ENCODE peak calls at places on chromosomes 12 and 14, in six cellular contexts. R is brain microvascular endothelial cell, N is H9, V is gastrocnemius medialis, S is adrenal gland, W is mammary epithelial cell. Y is an unnamed sample.

GRCh38 chr14:72812292-72812851 is 81.5 kb downstream of the DPF3 start:
- DNase-seq in V (peak; percentile 93), R (no peak), S (no peak), W (peak; percentile 9), N (peak; percentile 61), Y (no peak)

GRCh38 chr12:19945559-19946485 is 422.5 kb upstream of the PDE3A start:
- DNase-seq in N (no peak), S (no peak), W (no peak), R (peak; percentile 45), V (no peak), Y (no peak)

GRCh38 chr12:15700595-15700994 is 88.6 kb downstream of the EPS8 start:
- DNase-seq in S (no peak), N (no peak), W (peak; percentile 83), R (peak; percentile 82), V (no peak), Y (peak; percentile 45)

GRCh38 chr14:54629635-54630360 is 62.9 kb downstream of the SAMD4A start:
- DNase-seq in S (no peak), W (no peak), V (no peak), N (no peak), R (no peak), Y (no peak)

GRCh38 chr12:129659927-129660326 is 243.9 kb downstream of the TMEM132D start:
- DNase-seq in R (peak; percentile 51), N (no peak), S (peak; percentile 53), V (no peak), W (no peak), Y (no peak)

GRCh38 chr14:71702799-71703198 is 229.4 kb upstream of the RGS6 start:
- DNase-seq in S (no peak), V (no peak), N (no peak), W (no peak), R (no peak), Y (no peak)

GRCh38 chr12:130847097-130847496 is 8.0 kb upstream of the STX2 start:
- DNase-seq in N (no peak), S (peak; percentile 50), R (peak; percentile 63), W (no peak), V (no peak), Y (no peak)

GRCh38 chr12:76201758-76202157 is 117.3 kb upstream of the NAP1L1 start:
- DNase-seq in S (no peak), N (no peak), V (no peak), R (peak; percentile 31), W (no peak), Y (no peak)

GRCh38 chr12:132445884-132446471 is 44.0 kb upstream of the FBRSL1 start:
- DNase-seq in V (no peak), S (peak; percentile 21), R (peak; percentile 60), N (peak; percentile 93), W (no peak), Y (peak; percentile 66)

GRCh38 chr12:109758406-109759075 is 44.9 kb downstream of the FAM222A start:
- DNase-seq in R (no peak), N (peak; percentile 36), W (no peak), S (no peak), V (no peak), Y (no peak)

GRCh38 chr12:116861331-116861730 is 19.9 kb downstream of the HRK start:
- DNase-seq in N (peak; percentile 60), W (no peak), S (peak; percentile 13), R (peak; percentile 74), V (no peak), Y (no peak)

GRCh38 chr12:111816065-111816615 is 25.9 kb upstream of the MAPKAPK5 start:
- DNase-seq in W (no peak), V (no peak), N (no peak), R (no peak), S (no peak), Y (no peak)

GRCh38 chr12:47754881-47755280 is 3.8 kb downstream of the RAPGEF3 start:
- DNase-seq in W (no peak), R (no peak), V (no peak), N (no peak), S (no peak), Y (no peak)

GRCh38 chr14:88166616-88167015 is 156.5 kb downstream of the KCNK10 start:
- DNase-seq in V (no peak), N (no peak), S (no peak), R (no peak), W (peak; percentile 59), Y (peak; percentile 53)

GRCh38 chr12:70002912-70003255 is 177.9 kb downstream of the MYRFL start:
- DNase-seq in N (no peak), S (no peak), R (no peak), V (no peak), W (no peak), Y (no peak)

GRCh38 chr12:56143870-56144269 is 8.5 kb upstream of the MYL6B start:
- DNase-seq in W (no peak), S (no peak), R (no peak), N (no peak), V (no peak), Y (no peak)

GRCh38 chr12:124006582-124007170 is 33.7 kb downstream of the ZNF664 start:
- DNase-seq in V (no peak), N (no peak), R (no peak), W (no peak), S (no peak), Y (no peak)

GRCh38 chr12:124009781-124010180 is 36.8 kb downstream of the ZNF664 start:
- DNase-seq in W (no peak), R (no peak), S (no peak), N (no peak), V (no peak), Y (no peak)

GRCh38 chr12:124007356-124007755 is 34.3 kb downstream of the ZNF664 start:
- DNase-seq in N (no peak), W (no peak), S (no peak), V (no peak), R (no peak), Y (no peak)

GRCh38 chr12:124008629-124009028 is 35.6 kb downstream of the ZNF664 start:
- DNase-seq in W (no peak), R (no peak), N (no peak), S (no peak), V (peak; percentile 22), Y (no peak)

GRCh38 chr12:124007810-124008570 is 35.0 kb downstream of the ZNF664 start:
- DNase-seq in S (no peak), N (no peak), W (no peak), R (no peak), V (no peak), Y (no peak)
- H3K27ac ChIP-seq in S (no peak overlapping the region), N (no peak overlapping the region), W (no peak overlapping the region), R (no peak overlapping the region), V (peak overlapping the region; percentile 71), Y (no peak overlapping the region)

GRCh38 chr12:95243497-95244183 is 26.0 kb downstream of the VEZT start:
- DNase-seq in N (no peak), V (no peak), S (no peak), W (no peak), R (no peak), Y (no peak)
- H3K27ac ChIP-seq in N (no peak overlapping the region), V (peak overlapping the region; percentile 11), S (no peak overlapping the region), W (no peak overlapping the region), R (no peak overlapping the region), Y (no peak overlapping the region)

GRCh38 chr14:76169776-76170175 is 18.1 kb downstream of the GPATCH2L start:
- DNase-seq in S (no peak), V (no peak), R (no peak), W (peak; percentile 26), N (no peak), Y (no peak)

GRCh38 chr14:76163668-76164363 is 12.1 kb downstream of the GPATCH2L start:
- DNase-seq in V (peak; percentile 38), N (no peak), W (no peak), R (no peak), S (no peak), Y (no peak)

DNA sequence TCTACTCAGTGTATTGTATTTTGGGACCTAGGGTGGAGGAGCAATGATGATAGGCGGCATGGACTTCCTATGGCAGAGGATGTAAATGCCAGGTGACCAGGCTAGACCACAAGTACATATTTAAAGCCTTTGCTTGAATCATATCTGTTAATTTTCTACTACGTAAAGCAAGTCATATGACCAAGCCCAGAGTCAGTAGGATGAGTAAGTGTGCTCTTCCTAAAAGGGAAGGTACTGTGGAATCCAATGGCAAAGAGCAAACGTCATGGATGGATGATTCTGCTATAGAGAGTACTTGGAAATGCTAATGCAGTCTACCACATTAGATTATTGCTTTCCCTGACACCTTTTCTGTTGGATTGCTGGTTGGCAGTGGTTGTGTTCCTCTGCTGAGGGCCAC is 16.8 kb downstream of the GPATCH2L start:
- DNase-seq in W (peak; percentile 9), V (no peak), S (no peak), R (no peak), N (no peak), Y (peak; percentile 59)
- H3K27ac ChIP-seq in W (no peak overlapping the region), V (no peak overlapping the region), S (no peak overlapping the region), R (no peak overlapping the region), N (no peak overlapping the region), Y (peak overlapping the region; percentile 49)

GRCh38 chr12:54134850-54135249 is 53.9 kb downstream of the SMUG1 start:
- DNase-seq in W (no peak), V (no peak), S (no peak), N (no peak), R (no peak), Y (no peak)

GRCh38 chr12:54132979-54133378 is 55.8 kb downstream of the SMUG1 start:
- DNase-seq in R (no peak), W (no peak), N (no peak), S (no peak), V (no peak), Y (no peak)

GRCh38 chr12:54133663-54134375 is 55.0 kb downstream of the SMUG1 start:
- DNase-seq in V (no peak), W (no peak), R (no peak), N (no peak), S (no peak), Y (no peak)

GRCh38 chr12:54135621-54136027 is 53.2 kb downstream of the SMUG1 start:
- DNase-seq in N (no peak), S (no peak), V (no peak), R (no peak), W (no peak), Y (no peak)

DNA sequence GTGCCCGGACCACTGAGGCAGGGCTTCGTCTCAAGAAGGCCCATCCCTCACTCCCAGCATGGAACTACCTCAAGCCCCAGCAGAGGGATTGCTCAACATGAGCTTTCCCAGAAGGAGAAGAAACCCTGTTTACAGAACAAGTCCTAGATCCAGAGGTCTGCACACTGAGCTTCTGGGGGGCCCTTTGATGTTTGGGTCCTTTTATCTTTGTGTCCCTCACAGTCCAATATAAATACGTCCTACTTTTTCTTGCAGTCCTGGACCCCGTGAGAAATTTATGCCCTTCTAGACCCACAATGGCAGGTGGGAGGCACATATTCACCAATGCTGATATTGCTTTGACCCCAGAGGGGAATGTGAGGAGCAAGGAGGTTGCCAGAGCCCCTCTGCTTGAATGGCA is 54.4 kb downstream of the SMUG1 start:
- DNase-seq in V (no peak), N (no peak), R (no peak), W (no peak), S (no peak), Y (no peak)
- H3K27ac ChIP-seq in V (no peak overlapping the region), N (no peak overlapping the region), R (no peak overlapping the region), W (no peak overlapping the region), S (no peak overlapping the region), Y (no peak overlapping the region)

GRCh38 chr12:122227341-122227740 is 1.5 kb upstream of the DIABLO start:
- DNase-seq in V (no peak), W (no peak), R (no peak), N (no peak), S (no peak), Y (no peak)
- H3K27ac ChIP-seq in V (no peak overlapping the region), W (no peak overlapping the region), R (no peak overlapping the region), N (no peak overlapping the region), S (no peak overlapping the region), Y (no peak overlapping the region)

GRCh38 chr14:104680806-104681688 is 8.4 kb upstream of the INF2 start:
- DNase-seq in W (peak; percentile 89), V (peak; percentile 63), R (peak; percentile 74), N (no peak), S (peak; percentile 87), Y (peak; percentile 85)
- H3K27ac ChIP-seq in W (peak overlapping the region; percentile 93), V (peak overlapping the region; percentile 80), R (peak overlapping the region; percentile 97), N (no peak overlapping the region), S (peak overlapping the region; percentile 95), Y (peak overlapping the region; percentile 96)

Y was measured in epithelial cell of prostate.